ENCODE peak calls at places on chromosomes 13 and 19, in six cellular contexts. One of them, this sample, is unnamed.

GRCh38 chr19:33192010-33192409 is 2.1 kb upstream of the LRP3 start:
- DNase-seq in stomach: no peak
- DNase-seq in CD4-positive, alpha-beta T cell: no peak
- DNase-seq in fibroblast of lung: no peak
- DNase-seq in AG09319: no peak
- DNase-seq in RWPE1: no peak
- DNase-seq in this sample: no peak

GRCh38 chr19:3983936-3984583 is 1.2 kb downstream of the EEF2 start:
- DNase-seq in CD4-positive, alpha-beta T cell: no peak
- DNase-seq in RWPE1: no peak
- DNase-seq in AG09319: no peak
- DNase-seq in stomach: no peak
- DNase-seq in fibroblast of lung: peak; percentile 60
- DNase-seq in this sample: peak; percentile 93

GRCh38 chr13:99797716-99798115 is 173.9 kb downstream of the ZIC5 start:
- DNase-seq in AG09319: no peak
- DNase-seq in fibroblast of lung: no peak
- DNase-seq in RWPE1: no peak
- DNase-seq in CD4-positive, alpha-beta T cell: no peak
- DNase-seq in stomach: no peak
- DNase-seq in this sample: no peak

GRCh38 chr19:690203-690602 is 5.0 kb downstream of the PRSS57 start:
- DNase-seq in stomach: no peak
- DNase-seq in CD4-positive, alpha-beta T cell: no peak
- DNase-seq in fibroblast of lung: no peak
- DNase-seq in AG09319: no peak
- DNase-seq in RWPE1: no peak
- DNase-seq in this sample: no peak

GRCh38 chr13:113748101-113748861 is 10.7 kb upstream of the TMEM255B start:
- DNase-seq in stomach: no peak
- DNase-seq in fibroblast of lung: no peak
- DNase-seq in CD4-positive, alpha-beta T cell: no peak
- DNase-seq in RWPE1: no peak
- DNase-seq in AG09319: no peak
- DNase-seq in this sample: no peak

GRCh38 chr19:18362934-18363542 is 22.6 kb downstream of the PGPEP1 start:
- DNase-seq in stomach: no peak
- DNase-seq in AG09319: no peak
- DNase-seq in RWPE1: no peak
- DNase-seq in CD4-positive, alpha-beta T cell: no peak
- DNase-seq in fibroblast of lung: no peak
- DNase-seq in this sample: no peak

GRCh38 chr13:93963266-93964131 is 516.0 kb downstream of the DCT start:
- DNase-seq in AG09319: peak; percentile 14
- DNase-seq in RWPE1: no peak
- DNase-seq in CD4-positive, alpha-beta T cell: no peak
- DNase-seq in stomach: no peak
- DNase-seq in fibroblast of lung: peak; percentile 73
- DNase-seq in this sample: no peak

GRCh38 chr19:391199-391557 is 17.8 kb downstream of the C2CD4C start:
- DNase-seq in fibroblast of lung: no peak
- DNase-seq in AG09319: no peak
- DNase-seq in stomach: no peak
- DNase-seq in RWPE1: no peak
- DNase-seq in CD4-positive, alpha-beta T cell: no peak
- DNase-seq in this sample: no peak

GRCh38 chr13:104106705-104107393 is 1040.6 kb upstream of the SLC10A2 start:
- DNase-seq in stomach: no peak
- DNase-seq in fibroblast of lung: no peak
- DNase-seq in AG09319: no peak
- DNase-seq in RWPE1: no peak
- DNase-seq in CD4-positive, alpha-beta T cell: no peak
- DNase-seq in this sample: no peak

GRCh38 chr19:18045307-18046013 is 37.5 kb downstream of the ARRDC2 start:
- DNase-seq in stomach: no peak
- DNase-seq in CD4-positive, alpha-beta T cell: no peak
- DNase-seq in fibroblast of lung: no peak
- DNase-seq in AG09319: no peak
- DNase-seq in RWPE1: no peak
- DNase-seq in this sample: no peak

GRCh38 chr13:25044071-25044470 is 51.9 kb upstream of the PABPC3 start:
- DNase-seq in fibroblast of lung: no peak
- DNase-seq in stomach: no peak
- DNase-seq in AG09319: no peak
- DNase-seq in CD4-positive, alpha-beta T cell: no peak
- DNase-seq in RWPE1: no peak
- DNase-seq in this sample: no peak

GRCh38 chr19:11574689-11575088 is 2.8 kb downstream of the ACP5 start:
- DNase-seq in AG09319: no peak
- DNase-seq in RWPE1: no peak
- DNase-seq in stomach: no peak
- DNase-seq in fibroblast of lung: no peak
- DNase-seq in CD4-positive, alpha-beta T cell: no peak
- DNase-seq in this sample: no peak

GRCh38 chr19:46442808-46443450 is 14.2 kb upstream of the PNMA8C start:
- DNase-seq in AG09319: peak; percentile 34
- DNase-seq in stomach: peak; percentile 55
- DNase-seq in fibroblast of lung: peak; percentile 76
- DNase-seq in RWPE1: peak; percentile 73
- DNase-seq in CD4-positive, alpha-beta T cell: no peak
- DNase-seq in this sample: no peak

GRCh38 chr13:46951516-46951915 is 54.7 kb upstream of the HTR2A start:
- DNase-seq in RWPE1: peak; percentile 67
- DNase-seq in CD4-positive, alpha-beta T cell: no peak
- DNase-seq in stomach: no peak
- DNase-seq in AG09319: no peak
- DNase-seq in fibroblast of lung: no peak
- DNase-seq in this sample: no peak

GRCh38 chr19:54062643-54063042 is 1.1 kb downstream of the VSTM1 start:
- DNase-seq in AG09319: no peak
- DNase-seq in CD4-positive, alpha-beta T cell: no peak
- DNase-seq in stomach: no peak
- DNase-seq in RWPE1: no peak
- DNase-seq in fibroblast of lung: no peak
- DNase-seq in this sample: peak; percentile 62

GRCh38 chr19:14167594-14168138 is 31.3 kb upstream of the ASF1B start:
- DNase-seq in AG09319: no peak
- DNase-seq in stomach: no peak
- DNase-seq in fibroblast of lung: no peak
- DNase-seq in CD4-positive, alpha-beta T cell: no peak
- DNase-seq in RWPE1: no peak
- DNase-seq in this sample: no peak

GRCh38 chr13:72109863-72110262 is 242.9 kb upstream of the DACH1 start:
- DNase-seq in stomach: no peak
- DNase-seq in fibroblast of lung: no peak
- DNase-seq in AG09319: no peak
- DNase-seq in CD4-positive, alpha-beta T cell: no peak
- DNase-seq in RWPE1: peak; percentile 15
- DNase-seq in this sample: no peak

GRCh38 chr13:31119966-31120733 is 41.6 kb downstream of the HSPH1 start:
- DNase-seq in fibroblast of lung: peak; percentile 28
- DNase-seq in RWPE1: no peak
- DNase-seq in stomach: no peak
- DNase-seq in AG09319: no peak
- DNase-seq in CD4-positive, alpha-beta T cell: no peak
- DNase-seq in this sample: no peak

GRCh38 chr13:41678320-41678719 is 221.0 kb downstream of the RGCC start:
- DNase-seq in stomach: no peak
- DNase-seq in RWPE1: no peak
- DNase-seq in fibroblast of lung: peak; percentile 61
- DNase-seq in CD4-positive, alpha-beta T cell: no peak
- DNase-seq in AG09319: no peak
- DNase-seq in this sample: no peak

GRCh38 chr13:95784161-95784880 is 107.4 kb downstream of the DNAJC3 start:
- DNase-seq in stomach: no peak
- DNase-seq in RWPE1: peak; percentile 64
- DNase-seq in fibroblast of lung: peak; percentile 89
- DNase-seq in CD4-positive, alpha-beta T cell: no peak
- DNase-seq in AG09319: peak; percentile 23
- DNase-seq in this sample: no peak

GRCh38 chr13:91311491-91311890 is 36.0 kb upstream of the MIR17HG start:
- DNase-seq in AG09319: no peak
- DNase-seq in fibroblast of lung: no peak
- DNase-seq in RWPE1: no peak
- DNase-seq in CD4-positive, alpha-beta T cell: no peak
- DNase-seq in stomach: no peak
- DNase-seq in this sample: no peak

GRCh38 chr13:102769679-102770078 is 3.9 kb downstream of the TEX30 start:
- DNase-seq in RWPE1: no peak
- DNase-seq in fibroblast of lung: peak; percentile 57
- DNase-seq in stomach: no peak
- DNase-seq in AG09319: no peak
- DNase-seq in CD4-positive, alpha-beta T cell: no peak
- DNase-seq in this sample: no peak
- TF ChIP-seq CTCF in RWPE1: no peak
- TF ChIP-seq CTCF in fibroblast of lung: peak; percentile 2
- TF ChIP-seq CTCF in stomach: no peak
- TF ChIP-seq CTCF in AG09319: peak; percentile 3
- TF ChIP-seq CTCF in CD4-positive, alpha-beta T cell: peak; percentile 9
- TF ChIP-seq CTCF in this sample: no peak

GRCh38 chr19:49799271-49799797 is 13.8 kb downstream of the FUZ start:
- DNase-seq in fibroblast of lung: no peak
- DNase-seq in stomach: no peak
- DNase-seq in RWPE1: no peak
- DNase-seq in CD4-positive, alpha-beta T cell: no peak
- DNase-seq in AG09319: no peak
- DNase-seq in this sample: no peak

GRCh38 chr19:49798574-49798973 is 14.5 kb downstream of the FUZ start:
- DNase-seq in fibroblast of lung: no peak
- DNase-seq in CD4-positive, alpha-beta T cell: no peak
- DNase-seq in stomach: no peak
- DNase-seq in AG09319: no peak
- DNase-seq in RWPE1: no peak
- DNase-seq in this sample: no peak

GRCh38 chr19:49800771-49801170 is 12.3 kb downstream of the FUZ start:
- DNase-seq in CD4-positive, alpha-beta T cell: no peak
- DNase-seq in stomach: no peak
- DNase-seq in RWPE1: no peak
- DNase-seq in AG09319: no peak
- DNase-seq in fibroblast of lung: no peak
- DNase-seq in this sample: no peak

GRCh38 chr19:49801401-49801888 is 11.6 kb downstream of the FUZ start:
- DNase-seq in stomach: no peak
- DNase-seq in fibroblast of lung: no peak
- DNase-seq in AG09319: no peak
- DNase-seq in RWPE1: no peak
- DNase-seq in CD4-positive, alpha-beta T cell: no peak
- DNase-seq in this sample: no peak

GRCh38 chr19:49799798-49800376 is 13.2 kb downstream of the FUZ start:
- DNase-seq in CD4-positive, alpha-beta T cell: no peak
- DNase-seq in AG09319: no peak
- DNase-seq in stomach: no peak
- DNase-seq in fibroblast of lung: no peak
- DNase-seq in RWPE1: no peak
- DNase-seq in this sample: no peak
- TF ChIP-seq CTCF in CD4-positive, alpha-beta T cell: no peak
- TF ChIP-seq CTCF in AG09319: no peak
- TF ChIP-seq CTCF in stomach: no peak
- TF ChIP-seq CTCF in fibroblast of lung: no peak
- TF ChIP-seq CTCF in RWPE1: no peak
- TF ChIP-seq CTCF in this sample: no peak

DNA sequence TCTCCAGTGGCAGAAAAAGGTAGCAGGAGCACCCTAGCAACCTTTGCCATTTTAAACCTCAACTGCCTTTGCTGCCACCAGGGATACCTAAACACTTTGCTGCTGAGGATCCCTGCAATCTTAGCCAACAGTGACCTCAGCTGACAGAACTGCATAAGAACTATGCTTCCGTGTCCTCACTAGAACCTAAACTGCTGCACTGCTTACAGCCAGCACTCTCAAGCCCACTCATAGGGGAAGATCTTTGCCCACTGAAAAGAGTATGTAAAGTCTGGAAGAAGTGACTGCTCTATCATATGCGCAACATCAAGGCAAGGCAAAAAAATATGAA is 270.0 kb upstream of the PCDH20 start:
- DNase-seq in stomach: no peak
- DNase-seq in fibroblast of lung: no peak
- DNase-seq in RWPE1: no peak
- DNase-seq in CD4-positive, alpha-beta T cell: no peak
- DNase-seq in AG09319: no peak
- DNase-seq in this sample: no peak
- TF ChIP-seq CTCF in stomach: peak; percentile 13
- TF ChIP-seq CTCF in fibroblast of lung: no peak
- TF ChIP-seq CTCF in RWPE1: no peak
- TF ChIP-seq CTCF in CD4-positive, alpha-beta T cell: no peak
- TF ChIP-seq CTCF in AG09319: no peak
- TF ChIP-seq CTCF in this sample: peak; percentile 43

GRCh38 chr19:43423779-43424178 is 9.1 kb downstream of the TEX101 start:
- DNase-seq in AG09319: no peak
- DNase-seq in stomach: no peak
- DNase-seq in CD4-positive, alpha-beta T cell: no peak
- DNase-seq in RWPE1: no peak
- DNase-seq in fibroblast of lung: no peak
- DNase-seq in this sample: no peak

GRCh38 chr19:43422000-43422688 is 7.5 kb downstream of the TEX101 start:
- DNase-seq in AG09319: no peak
- DNase-seq in stomach: no peak
- DNase-seq in CD4-positive, alpha-beta T cell: no peak
- DNase-seq in fibroblast of lung: no peak
- DNase-seq in RWPE1: no peak
- DNase-seq in this sample: no peak

GRCh38 chr19:43420954-43421353 is 6.3 kb downstream of the TEX101 start:
- DNase-seq in stomach: peak; percentile 9
- DNase-seq in RWPE1: no peak
- DNase-seq in fibroblast of lung: no peak
- DNase-seq in AG09319: no peak
- DNase-seq in CD4-positive, alpha-beta T cell: no peak
- DNase-seq in this sample: no peak

GRCh38 chr19:43425567-43426392 is 11.1 kb downstream of the TEX101 start:
- DNase-seq in fibroblast of lung: peak; percentile 19
- DNase-seq in stomach: peak; percentile 90
- DNase-seq in CD4-positive, alpha-beta T cell: no peak
- DNase-seq in RWPE1: no peak
- DNase-seq in AG09319: no peak
- DNase-seq in this sample: peak; percentile 55

DNA sequence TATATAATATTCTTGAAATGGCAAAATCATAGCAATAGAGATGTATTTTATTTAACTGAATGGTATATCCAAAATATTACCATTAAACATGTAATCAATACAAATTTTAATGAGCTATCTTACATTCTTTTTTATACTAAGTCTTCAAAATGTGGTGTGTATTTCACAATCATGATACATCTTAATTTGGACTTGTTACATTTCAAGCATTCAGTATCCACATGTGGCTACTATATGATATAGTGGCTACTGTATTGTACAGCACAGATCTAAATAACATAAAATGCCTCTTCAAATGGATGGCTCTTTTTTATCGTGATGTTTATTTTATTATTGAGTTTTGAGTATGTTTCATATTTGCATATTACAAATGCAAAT is 8.0 kb downstream of the TEX101 start:
- DNase-seq in fibroblast of lung: no peak
- DNase-seq in stomach: no peak
- DNase-seq in CD4-positive, alpha-beta T cell: no peak
- DNase-seq in AG09319: no peak
- DNase-seq in RWPE1: no peak
- DNase-seq in this sample: no peak
- TF ChIP-seq CTCF in fibroblast of lung: no peak
- TF ChIP-seq CTCF in stomach: no peak
- TF ChIP-seq CTCF in CD4-positive, alpha-beta T cell: no peak
- TF ChIP-seq CTCF in AG09319: no peak
- TF ChIP-seq CTCF in RWPE1: no peak
- TF ChIP-seq CTCF in this sample: no peak

This sample was measured in right lobe of liver.